ENCODE peak calls at places on chromosomes 1 and 21, in five cellular contexts. G, S, I, X and Y are unnamed samples.

GRCh38 chr1:31372961-31373896 is at the start of gene FABP3:
- DNase-seq in I (no peak), X (peak; percentile 79), G (peak; percentile 81), S (peak; percentile 51), Y (peak; percentile 88)

GRCh38 chr1:24536391-24536840 is 19.5 kb upstream of the NCMAP start:
- DNase-seq in S (peak; percentile 71), I (peak; percentile 65), X (no peak), G (peak; percentile 51), Y (peak; percentile 72)

GRCh38 chr1:222792744-222793143 is 22.1 kb upstream of the DISP1 start:
- DNase-seq in X (no peak), I (no peak), G (no peak), S (peak; percentile 38), Y (no peak)

GRCh38 chr1:110007458-110007857 is 22.9 kb downstream of the AHCYL1 start:
- DNase-seq in S (no peak), I (no peak), G (no peak), X (no peak), Y (no peak)

GRCh38 chr1:5688479-5689077 is 303.6 kb downstream of the NPHP4 start:
- DNase-seq in S (no peak), I (no peak), G (no peak), X (no peak), Y (peak; percentile 68)

GRCh38 chr1:7929637-7930036 is 11.0 kb downstream of the TNFRSF9 start:
- DNase-seq in G (no peak), I (no peak), X (no peak), S (no peak), Y (no peak)

GRCh38 chr1:1230656-1231399 is 973 bp downstream of the SDF4 start:
- DNase-seq in G (no peak), S (peak; percentile 77), X (no peak), I (no peak), Y (no peak)

GRCh38 chr1:245501635-245502034 is 346.9 kb downstream of the KIF26B start:
- DNase-seq in I (no peak), X (no peak), S (no peak), G (no peak), Y (no peak)

GRCh38 chr1:104265163-104265562 is 515.5 kb downstream of the AMY1C start:
- DNase-seq in S (no peak), I (no peak), G (no peak), X (no peak), Y (no peak)

GRCh38 chr1:220879509-220880366 is 495 bp downstream of the HLX start:
- DNase-seq in X (no peak), G (peak; percentile 47), I (no peak), S (peak; percentile 51), Y (peak; percentile 34)

GRCh38 chr1:209202826-209203439 is 380.6 kb upstream of the CAMK1G start:
- DNase-seq in X (no peak), S (peak; percentile 64), G (no peak), I (no peak), Y (no peak)

GRCh38 chr1:232385221-232385620 is 244.7 kb downstream of the SIPA1L2 start:
- DNase-seq in X (no peak), G (no peak), S (peak; percentile 83), I (no peak), Y (no peak)

GRCh38 chr1:212633144-212633543 is 24.6 kb downstream of the ATF3 start:
- DNase-seq in X (no peak), I (no peak), G (no peak), S (no peak), Y (no peak)

GRCh38 chr1:94514095-94514727 is 27.3 kb downstream of the F3 start:
- DNase-seq in S (peak; percentile 24), I (no peak), G (no peak), X (no peak), Y (no peak)

GRCh38 chr1:218939095-218939494 is 234.6 kb upstream of the LYPLAL1 start:
- DNase-seq in X (no peak), G (no peak), S (no peak), I (no peak), Y (no peak)

GRCh38 chr21:32806810-32807386 is 35.3 kb upstream of the PAXBP1 start:
- DNase-seq in I (no peak), X (no peak), S (peak; percentile 40), G (no peak), Y (no peak)

GRCh38 chr1:209989525-209989924 is 51.5 kb downstream of the SYT14 start:
- DNase-seq in I (no peak), S (peak; percentile 34), G (no peak), X (no peak), Y (no peak)

GRCh38 chr1:178417858-178418257 is 78.9 kb downstream of the CLEC20A start:
- DNase-seq in S (peak; percentile 91), X (no peak), G (no peak), I (no peak), Y (no peak)

GRCh38 chr1:164767257-164768044 is 208.5 kb downstream of the PBX1 start:
- DNase-seq in S (peak; percentile 98), G (no peak), X (no peak), I (no peak), Y (no peak)

GRCh38 chr1:21292991-21293536 is 2.8 kb upstream of the ECE1 start:
- DNase-seq in I (peak; percentile 31), S (no peak), X (no peak), G (no peak), Y (peak; percentile 58)

GRCh38 chr1:119371800-119372199 is 3.2 kb downstream of the HAO2 start:
- DNase-seq in S (no peak), G (no peak), X (no peak), I (no peak), Y (no peak)

GRCh38 chr1:3068400-3069361 is at the start of gene PRDM16:
- DNase-seq in S (peak; percentile 3), G (peak; percentile 69), I (no peak), X (no peak), Y (no peak)

GRCh38 chr1:9798236-9799130 is 25.3 kb downstream of the CLSTN1 start:
- DNase-seq in X (no peak), I (no peak), S (peak; percentile 18), G (no peak), Y (no peak)

GRCh38 chr21:45544449-45545235 is 2.4 kb upstream of the SLC19A1 start:
- DNase-seq in S (no peak), G (peak; percentile 19), X (no peak), I (no peak), Y (no peak)

GRCh38 chr1:208527197-208527596 is 283.0 kb upstream of the PLXNA2 start:
- DNase-seq in I (no peak), S (no peak), X (no peak), G (no peak), Y (no peak)

GRCh38 chr1:96049759-96050409 is 671.7 kb upstream of the PTBP2 start:
- DNase-seq in I (no peak), G (no peak), S (no peak), X (no peak), Y (no peak)

GRCh38 chr1:20153000-20153418 is 13.9 kb downstream of the PLA2G2F start:
- DNase-seq in G (no peak), I (no peak), X (no peak), S (no peak), Y (no peak)

GRCh38 chr1:2238361-2239055 is 10.4 kb downstream of the SKI start:
- DNase-seq in I (no peak), X (no peak), S (no peak), G (peak; percentile 81), Y (peak; percentile 59)

GRCh38 chr1:90795396-90795795 is 78.3 kb upstream of the BARHL2 start:
- DNase-seq in G (no peak), S (no peak), I (no peak), X (no peak), Y (no peak)

GRCh38 chr21:25995283-25995682 is 175.3 kb downstream of the APP start:
- DNase-seq in I (no peak), G (no peak), S (no peak), X (no peak), Y (no peak)

GRCh38 chr1:29973406-29973805 is 737.1 kb downstream of the PTPRU start:
- DNase-seq in X (no peak), G (no peak), S (no peak), I (no peak), Y (no peak)

GRCh38 chr1:172900359-172900997 is 150.3 kb downstream of the TNFSF18 start:
- DNase-seq in S (no peak), G (no peak), X (no peak), I (no peak), Y (no peak)

GRCh38 chr21:33948951-33949444 is 33.4 kb upstream of the ATP5PO start:
- DNase-seq in X (no peak), G (no peak), I (no peak), S (no peak), Y (no peak)
- H3K4me3 ChIP-seq in X (no peak overlapping the region), G (no peak overlapping the region), I (no peak overlapping the region), S (no peak overlapping the region), Y (no peak overlapping the region)

GRCh38 chr1:156072251-156072650 is 10.0 kb downstream of the MEX3A start:
- DNase-seq in I (no peak), X (no peak), G (no peak), S (no peak), Y (no peak)
- H3K4me1 ChIP-seq in I (no peaks in the 10 kb centered on the region), X (peaks cover 25% of the 10 kb centered on the region), G (no peaks in the 10 kb centered on the region), S (peaks cover 20% of the 10 kb centered on the region), Y (no peaks in the 10 kb centered on the region)

GRCh38 chr1:36222481-36223372 is 1.5 kb upstream of the THRAP3 start:
- DNase-seq in I (no peak), X (no peak), G (peak; percentile 18), S (peak; percentile 22), Y (no peak)
- H3K4me3 ChIP-seq in I (peak overlapping the region; percentile 66), X (no peak overlapping the region), G (peak overlapping the region; percentile 91), S (peak overlapping the region; percentile 62), Y (no peak overlapping the region)

DNA sequence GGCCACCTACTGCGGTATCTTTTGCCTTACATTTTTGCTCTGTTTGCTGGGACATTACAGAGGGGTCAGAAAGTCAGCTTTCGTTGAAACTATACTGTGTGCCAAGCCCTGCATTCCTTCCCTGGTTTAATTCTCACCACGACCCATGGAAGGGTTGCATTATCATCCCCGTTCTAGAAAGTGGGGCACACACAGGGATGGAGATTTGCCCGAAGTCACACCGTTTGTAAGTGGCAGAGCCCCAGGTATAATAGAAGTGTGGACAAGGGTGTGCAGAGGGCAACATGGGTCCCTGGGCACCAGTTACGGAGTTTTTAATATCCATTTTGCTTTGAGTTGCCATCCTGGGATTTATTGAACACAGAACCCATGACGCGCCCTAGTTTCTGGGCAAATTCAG is 11.8 kb downstream of the DMRTB1 start:
- DNase-seq in X (no peak), I (no peak), G (no peak), S (no peak), Y (no peak)
- H3K4me1 ChIP-seq in X (peaks cover 4% of the 10 kb centered on the region), I (no peaks in the 10 kb centered on the region), G (no peaks in the 10 kb centered on the region), S (no peaks in the 10 kb centered on the region), Y (no peaks in the 10 kb centered on the region)

GRCh38 chr1:197917813-197918646 is 858 bp downstream of the LHX9 start:
- DNase-seq in G (no peak), X (no peak), I (no peak), S (no peak), Y (peak; percentile 47)
- H3K4me3 ChIP-seq in G (peak overlapping the region; percentile 28), X (peak overlapping the region; percentile 4), I (peak overlapping the region; percentile 23), S (peak overlapping the region; percentile 18), Y (no peak overlapping the region)

GRCh38 chr1:93352376-93352775 is 6.7 kb downstream of the DR1 start:
- DNase-seq in G (no peak), X (no peak), S (no peak), I (no peak), Y (no peak)
- H3K4me1 ChIP-seq in G (peaks cover 28% of the 10 kb centered on the region), X (no peaks in the 10 kb centered on the region), S (peaks cover 1% of the 10 kb centered on the region), I (peaks cover 7% of the 10 kb centered on the region), Y (peaks cover 32% of the 10 kb centered on the region)